ENCODE peak calls at places on chromosomes 7 and 10, in ten cellular contexts. Q is spleen, X is breast epithelium, J is ovary, W is transverse colon, M is HCT116, C is body of pancreas, F is heart left ventricle, D is endothelial cell of umbilical vein, O is gastrocnemius medialis. G is an unnamed sample.
A peak's percentile ranks its signal among the peaks of the same experiment; 100 is the strongest.

GRCh38 chr10:75466016-75466415 is 34.6 kb downstream of the LRMDA start:
- DNase-seq in J (no peak), C (no peak), W (no peak), O (no peak), D (no peak), Q (no peak), F (no peak), X (no peak), M (no peak), G (no peak)

GRCh38 chr7:107353701-107354100 is 116.2 kb upstream of the GPR22 start:
- DNase-seq in M (no peak), C (no peak), F (no peak), O (no peak), X (no peak), Q (no peak), J (no peak), W (no peak), D (no peak), G (no peak)

GRCh38 chr7:32670105-32670504 is 174.8 kb downstream of the AVL9 start:
- DNase-seq in W (peak; percentile 67), J (no peak), D (peak; percentile 74), X (no peak), C (no peak), M (peak; percentile 84), O (no peak), Q (no peak), F (no peak), G (peak; percentile 29)

GRCh38 chr10:25162391-25162790 is 12.4 kb upstream of the GPR158 start:
- DNase-seq in W (no peak), M (no peak), X (no peak), D (no peak), F (no peak), Q (no peak), C (no peak), J (no peak), O (no peak), G (no peak)

GRCh38 chr10:99906470-99906869 is 103.3 kb downstream of the DNMBP start:
- DNase-seq in X (no peak), D (peak; percentile 67), J (peak; percentile 34), Q (no peak), O (peak; percentile 80), W (no peak), F (no peak), M (peak; percentile 90), C (no peak), G (no peak)

GRCh38 chr7:144384555-144385245 is 18.8 kb downstream of the NOBOX start:
- DNase-seq in W (peak; percentile 38), C (no peak), M (peak; percentile 48), X (no peak), F (no peak), O (no peak), J (no peak), D (no peak), Q (no peak), G (peak; percentile 47)

GRCh38 chr7:69602522-69602921 is 4.2 kb downstream of the AUTS2 start:
- DNase-seq in X (no peak), O (no peak), C (no peak), D (no peak), J (no peak), Q (no peak), M (no peak), F (no peak), W (no peak), G (no peak)

GRCh38 chr10:7606977-7607404 is 59.8 kb downstream of the ITIH5 start:
- DNase-seq in J (no peak), W (no peak), D (no peak), O (no peak), C (no peak), X (no peak), M (no peak), Q (no peak), F (no peak), G (no peak)

GRCh38 chr7:131620673-131621609 is 64.5 kb upstream of the PODXL start:
- DNase-seq in X (no peak), D (peak; percentile 54), Q (no peak), O (no peak), J (no peak), W (no peak), F (no peak), C (no peak), M (no peak), G (no peak)

GRCh38 chr10:112307631-112308502 is 24.7 kb downstream of the TECTB start:
- DNase-seq in W (peak; percentile 39), D (peak; percentile 23), X (no peak), O (no peak), C (peak; percentile 53), F (no peak), M (peak; percentile 59), Q (no peak), J (no peak), G (peak; percentile 72)

GRCh38 chr7:127807829-127808228 is 155.8 kb downstream of the SND1 start:
- DNase-seq in J (no peak), M (no peak), O (no peak), Q (no peak), F (no peak), W (no peak), C (no peak), X (no peak), D (no peak), G (no peak)

GRCh38 chr10:102504179-102504975 is 605 bp downstream of the SUFU start:
- DNase-seq in O (no peak), J (peak; percentile 58), D (peak; percentile 49), C (peak; percentile 30), F (peak; percentile 34), Q (peak; percentile 89), X (no peak), M (no peak), W (peak; percentile 29), G (peak; percentile 11)
- H3K4me1 ChIP-seq in O (peaks cover 73% of the 10 kb centered on the region), J (peaks cover 5% of the 10 kb centered on the region), D (peaks cover 22% of the 10 kb centered on the region), C (peaks cover 29% of the 10 kb centered on the region), F (no peaks in the 10 kb centered on the region), Q (peaks cover 87% of the 10 kb centered on the region), X (peaks cover 24% of the 10 kb centered on the region), M (peaks cover 27% of the 10 kb centered on the region), W (peaks cover 10% of the 10 kb centered on the region), G (peaks cover 35% of the 10 kb centered on the region)

DNA sequence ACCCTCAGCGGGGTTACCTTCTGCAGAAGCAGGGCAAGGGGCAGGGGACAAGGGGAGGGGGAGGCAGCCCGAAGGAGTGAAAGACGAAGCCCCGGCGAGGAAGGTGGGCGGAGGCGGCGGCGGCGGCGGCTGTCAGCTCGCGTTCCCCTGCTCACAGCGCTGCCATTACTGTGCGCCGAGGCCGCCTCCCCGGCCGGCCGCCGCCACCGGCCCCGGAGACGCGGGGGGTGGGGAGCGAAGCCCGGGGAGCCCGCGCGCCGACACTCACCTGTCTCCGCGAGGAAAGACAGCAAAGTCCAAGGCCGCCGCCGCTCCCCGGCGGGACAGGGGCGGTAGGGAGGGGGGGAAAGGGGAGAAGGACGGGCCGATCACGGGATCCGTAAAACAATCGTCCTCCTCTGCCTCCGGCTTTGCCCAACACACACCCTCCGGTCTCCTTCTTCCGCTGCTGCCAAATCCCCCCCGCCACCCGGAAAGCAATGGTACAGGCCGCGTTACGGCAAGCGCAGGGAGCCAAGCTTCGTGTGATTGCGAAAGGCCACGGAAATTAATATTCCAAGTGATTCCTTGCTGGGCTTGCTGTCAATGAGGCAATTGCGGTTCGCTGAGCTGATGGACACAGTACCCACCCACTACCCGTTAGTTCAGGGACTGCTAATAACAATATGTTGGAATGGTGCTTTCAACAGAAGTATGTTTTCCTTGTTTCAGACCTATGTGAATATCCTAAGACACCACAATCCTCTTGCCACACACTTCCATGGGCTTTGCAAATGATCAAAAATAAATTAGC is at the start of gene CUL2:
- DNase-seq in X (peak; percentile 89), M (peak; percentile 92), W (peak; percentile 93), C (peak; percentile 93), D (peak; percentile 95), O (peak; percentile 82), F (peak; percentile 94), Q (peak; percentile 97), J (peak; percentile 94), G (peak; percentile 85)
- TF ChIP-seq POLR2A in X (no peak), M (no peak), W (peak; percentile 32), C (peak; percentile 48), D (peak; percentile 50), O (peak; percentile 16), F (no peak), Q (no peak), J (no peak), G (peak; percentile 44)

GRCh38 chr10:132225849-132226205 is 39.1 kb downstream of the DPYSL4 start:
- DNase-seq in M (no peak), F (no peak), D (no peak), W (no peak), O (no peak), J (no peak), X (no peak), Q (no peak), C (no peak), G (no peak)
- H3K4me1 ChIP-seq in M (no peaks in the 10 kb centered on the region), F (no peaks in the 10 kb centered on the region), D (no peaks in the 10 kb centered on the region), W (no peaks in the 10 kb centered on the region), O (no peaks in the 10 kb centered on the region), J (peaks cover 3% of the 10 kb centered on the region), X (no peaks in the 10 kb centered on the region), Q (peaks cover 44% of the 10 kb centered on the region), C (peaks cover 6% of the 10 kb centered on the region), G (no peaks in the 10 kb centered on the region)

GRCh38 chr7:27172823-27173411 is 1.2 kb downstream of the HOXA10 start:
- DNase-seq in F (no peak), J (peak; percentile 73), X (peak; percentile 59), D (peak; percentile 64), Q (peak; percentile 76), C (peak; percentile 12), W (peak; percentile 80), O (peak; percentile 40), M (no peak), G (no peak)

GRCh38 chr7:27172388-27172774 is 1.7 kb downstream of the HOXA10 start:
- DNase-seq in M (no peak), J (peak; percentile 17), C (peak; percentile 5), D (peak; percentile 69), O (peak; percentile 1), X (peak; percentile 45), W (peak; percentile 22), Q (peak; percentile 41), F (no peak), G (no peak)

GRCh38 chr7:27175005-27175625 is 995 bp upstream of the HOXA10 start:
- DNase-seq in C (peak; percentile 5), J (no peak), X (peak; percentile 42), D (peak; percentile 70), O (peak; percentile 49), F (no peak), Q (peak; percentile 34), M (no peak), W (peak; percentile 85), G (no peak)

GRCh38 chr7:27174077-27175004 is at the start of gene HOXA10:
- DNase-seq in X (peak; percentile 48), J (no peak), W (peak; percentile 63), M (no peak), O (peak; percentile 39), Q (peak; percentile 73), C (peak; percentile 10), D (peak; percentile 79), F (no peak), G (no peak)

DNA sequence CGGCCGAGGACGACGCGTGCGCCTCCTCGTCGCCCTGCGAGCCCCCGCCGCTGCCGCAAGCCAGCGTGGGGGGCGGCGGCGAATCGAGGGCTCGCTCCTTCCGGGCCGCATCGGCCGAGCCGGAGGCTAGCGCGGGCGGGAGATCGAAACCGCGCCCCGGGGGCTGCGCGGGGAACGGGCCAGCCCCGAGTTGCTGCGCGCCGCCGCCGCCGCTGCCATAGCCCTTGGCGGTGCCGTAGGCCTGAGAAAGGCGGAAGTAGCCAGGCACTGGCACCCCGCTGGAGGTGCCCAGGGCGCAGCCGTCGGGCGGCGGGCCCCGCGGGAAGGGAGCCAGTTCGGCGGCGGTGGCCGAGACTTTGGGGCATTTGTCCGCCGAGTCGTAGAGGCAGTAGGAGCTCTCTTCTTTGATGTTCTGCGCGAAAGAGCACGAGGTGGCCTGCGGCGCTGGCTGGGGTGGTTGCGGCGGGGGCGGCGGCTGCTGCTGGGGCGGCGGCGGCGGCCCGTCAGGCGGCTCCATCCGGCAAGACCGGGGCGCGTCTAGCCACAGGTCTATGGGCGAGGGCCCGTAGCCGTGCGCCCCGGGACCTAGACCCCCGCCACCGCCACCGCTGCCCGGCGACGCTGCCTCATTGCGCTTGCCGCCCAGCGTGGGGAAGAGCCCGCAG is 576 bp downstream of the HOXA10 start:
- DNase-seq in W (peak; percentile 34), O (peak; percentile 5), D (peak; percentile 26), M (no peak), Q (peak; percentile 91), C (peak; percentile 16), X (peak; percentile 49), F (no peak), J (peak; percentile 27), G (no peak)
- TF ChIP-seq POLR2A in W (no peak), O (no peak), D (no peak), M (no peak), Q (no peak), C (no peak), X (no peak), F (no peak), J (no peak), G (no peak)